ENCODE peak calls at places on chromosomes 13 and 19, in five cellular contexts. R is IMR-90, G is H9, M is H1, B is mesenchymal stem cell. S is an unnamed sample.

GRCh38 chr13:42039946-42040729 is 8.3 kb upstream of the DGKH start:
- DNase-seq in M (peak), B (peak), R (peak), G (peak), S (peak)

GRCh38 chr13:101013245-101013644 is 338.6 kb upstream of the TMTC4 start:
- DNase-seq in M (no peak), G (no peak), B (no peak), R (no peak), S (no peak)

GRCh38 chr19:1214299-1214861 is 8.8 kb downstream of the STK11 start:
- DNase-seq in M (no peak), G (no peak), R (no peak), B (no peak), S (no peak)

GRCh38 chr13:40288259-40288658 is 378.2 kb downstream of the FOXO1 start:
- DNase-seq in B (no peak), M (no peak), G (no peak), R (no peak), S (no peak)

GRCh38 chr13:79483302-79483701 is 2.3 kb downstream of the NDFIP2 start:
- DNase-seq in M (no peak), G (no peak), R (peak), B (peak), S (no peak)

GRCh38 chr13:47252627-47253026 is 355.8 kb upstream of the HTR2A start:
- DNase-seq in R (peak), G (no peak), M (no peak), B (no peak), S (no peak)

GRCh38 chr19:15437355-15438123 is 12.2 kb downstream of the WIZ start:
- DNase-seq in G (no peak), B (peak), M (no peak), R (peak), S (no peak)

GRCh38 chr19:44846455-44847143 is 502 bp downstream of the NECTIN2 start:
- DNase-seq in G (peak), B (peak), R (no peak), M (peak), S (peak)

GRCh38 chr19:5369962-5370367 is 29.4 kb upstream of the PTPRS start:
- DNase-seq in M (peak), B (peak), G (peak), R (no peak), S (peak)

GRCh38 chr19:15276620-15277019 is 44.4 kb upstream of the EPHX3 start:
- DNase-seq in G (no peak), R (no peak), B (no peak), M (no peak), S (no peak)

GRCh38 chr13:77506874-77507273 is 28.6 kb upstream of the SCEL start:
- DNase-seq in B (peak), G (no peak), M (no peak), R (no peak), S (no peak)

GRCh38 chr13:35139591-35139990 is 197.5 kb downstream of the NBEA start:
- DNase-seq in R (peak), G (no peak), M (no peak), B (peak), S (no peak)

GRCh38 chr13:101875717-101876393 is 423.4 kb downstream of the ITGBL1 start:
- DNase-seq in G (no peak), B (peak), R (peak), M (no peak), S (no peak)

GRCh38 chr19:1455336-1456120 is 5.6 kb downstream of the APC2 start:
- DNase-seq in B (peak), R (peak), G (peak), M (peak), S (no peak)

GRCh38 chr19:38736413-38737280 is 7.6 kb downstream of the CAPN12 start:
- DNase-seq in G (peak), M (peak), R (no peak), B (peak), S (no peak)

GRCh38 chr19:14442904-14443631 is 10.0 kb downstream of the PKN1 start:
- DNase-seq in M (no peak), B (no peak), R (no peak), G (no peak), S (no peak)

GRCh38 chr19:44757057-44757734 is 8.7 kb downstream of the BCL3 start:
- DNase-seq in R (peak), B (peak), G (no peak), M (peak), S (no peak)

GRCh38 chr13:111184685-111185401 is 69.7 kb downstream of the ARHGEF7 start:
- DNase-seq in R (no peak), B (no peak), G (no peak), M (no peak), S (no peak)

GRCh38 chr13:80508031-80508430 is 167.1 kb upstream of the SPRY2 start:
- DNase-seq in R (no peak), M (no peak), B (no peak), G (no peak), S (no peak)

GRCh38 chr19:2122982-2123381 is 26.3 kb downstream of the IZUMO4 start:
- DNase-seq in M (no peak), G (no peak), R (no peak), B (no peak), S (no peak)

GRCh38 chr19:51480590-51480989 is 2.3 kb downstream of the CEACAM18 start:
- DNase-seq in M (no peak), R (no peak), B (no peak), G (peak), S (no peak)

GRCh38 chr13:100543872-100544602 is 44.6 kb downstream of the GGACT start:
- DNase-seq in B (no peak), R (no peak), G (no peak), M (peak), S (no peak)

GRCh38 chr19:41019346-41019745 is 28.3 kb downstream of the CYP2B6 start:
- DNase-seq in B (no peak), G (no peak), R (no peak), M (no peak), S (no peak)

GRCh38 chr19:7476241-7476640 is 12.6 kb downstream of the PEX11G start:
- DNase-seq in M (no peak), R (no peak), B (no peak), G (no peak), S (no peak)

GRCh38 chr19:34482380-34483250 is 1.1 kb downstream of the WTIP start:
- DNase-seq in B (peak), M (peak), R (peak), G (no peak), S (no peak)

GRCh38 chr19:56423276-56423984 is 19.3 kb downstream of the ZNF583 start:
- DNase-seq in B (peak), M (no peak), R (no peak), G (no peak), S (no peak)

GRCh38 chr19:29715695-29716581 is 877 bp upstream of the C19orf12 start:
- DNase-seq in G (no peak), M (no peak), R (no peak), B (peak), S (no peak)

GRCh38 chr19:41886761-41887710 is 4.1 kb downstream of the ARHGEF1 start:
- DNase-seq in B (no peak), R (no peak), M (no peak), G (no peak), S (no peak)

GRCh38 chr13:112428704-112429103 is 52.5 kb downstream of the SPACA7 start:
- DNase-seq in G (no peak), B (no peak), M (no peak), R (no peak), S (no peak)

GRCh38 chr19:43311706-43312105 is 41.8 kb upstream of the CD177 start:
- DNase-seq in M (no peak), R (no peak), B (no peak), G (no peak), S (no peak)

GRCh38 chr13:36344886-36345437 is 1.2 kb downstream of the SPART start:
- DNase-seq in R (no peak), B (no peak), G (no peak), M (no peak), S (no peak)

GRCh38 chr13:63463782-63464610 is 2048.3 kb upstream of the PCDH20 start:
- DNase-seq in M (no peak), R (no peak), G (no peak), B (no peak), S (no peak)

GRCh38 chr13:76307157-76307556 is 579.0 kb downstream of the KCTD12 start:
- DNase-seq in B (peak), G (no peak), M (no peak), R (peak), S (no peak)

GRCh38 chr19:1122021-1122971 is 18.5 kb downstream of the GPX4 start:
- DNase-seq in B (no peak), M (no peak), G (no peak), R (no peak), S (no peak)

GRCh38 chr13:20174656-20175405 is 14.0 kb upstream of the GJA3 start:
- DNase-seq in R (peak), B (peak), M (no peak), G (peak), S (no peak)

GRCh38 chr13:44815507-44816074 is 173.7 kb downstream of the NUFIP1 start:
- DNase-seq in M (no peak), G (peak), R (peak), B (peak), S (peak)

GRCh38 chr19:35717665-35718344 is at the start of gene KMT2B:
- DNase-seq in M (peak), B (no peak), G (peak), R (no peak), S (no peak)

GRCh38 chr19:35719402-35720162 is 1.8 kb downstream of the KMT2B start:
- DNase-seq in B (no peak), G (no peak), R (no peak), M (no peak), S (no peak)

GRCh38 chr19:35716985-35717664 is 678 bp upstream of the KMT2B start:
- DNase-seq in M (peak), G (peak), B (peak), R (peak), S (peak)

GRCh38 chr19:35720163-35720524 is 2.3 kb downstream of the KMT2B start:
- DNase-seq in G (no peak), B (no peak), R (no peak), M (no peak), S (no peak)

DNA sequence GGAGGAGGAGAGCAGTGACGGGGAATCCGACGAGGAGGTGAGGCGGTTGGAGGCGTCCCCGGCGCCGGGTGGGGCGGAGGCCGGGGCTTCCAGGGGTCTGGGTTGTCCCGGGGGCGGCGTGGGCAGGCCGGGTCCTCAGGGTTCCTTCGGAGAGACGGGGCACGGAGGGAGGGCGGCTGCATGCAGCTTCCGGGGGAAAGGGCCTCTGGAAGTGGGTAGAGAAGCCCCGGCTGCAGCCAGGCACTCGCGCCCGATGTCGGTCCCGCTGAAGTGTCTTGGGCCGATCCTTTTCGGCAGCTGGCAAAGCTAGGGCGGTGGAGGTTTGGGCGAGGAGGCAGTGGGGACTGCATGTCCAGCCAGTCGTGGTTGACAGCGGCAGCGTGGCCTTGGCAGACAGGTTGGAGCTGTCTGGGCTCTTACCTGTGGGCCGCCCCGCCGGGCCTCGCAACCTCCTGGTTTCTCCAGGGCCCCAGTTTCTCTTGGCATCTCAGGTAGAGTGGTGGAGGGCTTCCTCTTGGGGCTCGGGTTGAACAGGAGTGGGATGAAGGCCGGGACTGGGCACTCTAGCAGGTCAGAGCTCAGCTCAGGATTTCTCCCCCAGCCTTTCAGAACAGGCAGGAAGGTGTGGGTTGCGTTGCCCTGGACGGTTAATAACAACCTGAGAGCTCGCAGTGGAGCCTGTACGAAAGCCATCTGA is 690 bp downstream of the KMT2B start:
- DNase-seq in M (peak), R (no peak), B (peak), G (no peak), S (peak)
- H3K14ac ChIP-seq in M (no peak), R (peak), B (peak), G (peak), S (peak)

DNA sequence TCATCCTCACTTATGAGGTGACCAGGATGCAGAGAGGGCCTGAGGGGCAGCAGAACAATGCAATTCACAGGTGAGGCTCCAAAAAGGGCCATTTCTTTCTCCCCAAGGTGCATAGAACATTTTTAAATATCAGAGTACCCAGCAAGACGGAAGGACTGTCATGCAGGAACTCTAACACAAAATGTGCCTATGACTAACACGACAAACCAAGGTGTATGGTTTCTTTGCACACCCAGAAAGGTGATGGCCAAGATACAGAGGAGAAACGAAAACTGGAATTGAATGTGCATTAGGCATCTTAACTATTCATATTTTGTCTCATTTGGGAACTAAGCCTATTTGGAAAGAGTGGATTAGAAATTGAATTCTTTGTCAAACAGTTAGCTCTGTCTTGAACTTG is 29.9 kb downstream of the SHISA2 start:
- DNase-seq in M (no peak), B (no peak), R (no peak), G (no peak), S (no peak)
- H3K27ac ChIP-seq in M (no peak), B (peak), R (no peak), G (no peak), S (no peak)

DNA sequence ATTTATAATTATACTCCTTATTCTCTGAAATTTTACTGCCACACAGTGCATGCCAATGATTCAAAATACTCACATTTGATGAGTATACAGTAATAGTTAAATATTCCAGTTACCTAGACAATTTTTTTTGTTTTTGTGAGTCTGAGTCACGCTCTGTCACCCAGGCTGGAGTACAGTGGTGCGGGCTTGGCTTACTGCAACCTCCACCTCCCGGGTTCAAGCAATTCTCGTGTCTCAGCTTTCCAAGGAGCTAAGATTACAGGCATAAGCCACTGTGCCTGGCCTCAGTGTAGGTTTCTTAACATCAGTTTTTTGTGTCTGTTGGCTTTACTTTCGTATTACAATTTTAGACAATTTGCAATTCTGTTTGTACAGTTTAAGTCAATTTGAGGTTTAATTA is 87.1 kb downstream of the ZNF486 start:
- DNase-seq in B (no peak), M (no peak), G (no peak), R (no peak), S (no peak)
- H2BK15ac ChIP-seq in B (no peak), M (no peak), G (no peak), R (no peak), S (no peak)

GRCh38 chr13:91154553-91154952 is 192.9 kb upstream of the MIR17HG start:
- DNase-seq in M (no peak), B (peak), G (no peak), R (no peak), S (no peak)

GRCh38 chr13:91157273-91158014 is 190.0 kb upstream of the MIR17HG start:
- DNase-seq in G (no peak), M (no peak), R (no peak), B (no peak), S (no peak)

GRCh38 chr13:91155512-91156114 is 191.9 kb upstream of the MIR17HG start:
- DNase-seq in R (no peak), B (no peak), G (no peak), M (no peak), S (no peak)

GRCh38 chr13:91153372-91153771 is 194.1 kb upstream of the MIR17HG start:
- DNase-seq in B (no peak), G (no peak), M (no peak), R (no peak), S (no peak)

DNA sequence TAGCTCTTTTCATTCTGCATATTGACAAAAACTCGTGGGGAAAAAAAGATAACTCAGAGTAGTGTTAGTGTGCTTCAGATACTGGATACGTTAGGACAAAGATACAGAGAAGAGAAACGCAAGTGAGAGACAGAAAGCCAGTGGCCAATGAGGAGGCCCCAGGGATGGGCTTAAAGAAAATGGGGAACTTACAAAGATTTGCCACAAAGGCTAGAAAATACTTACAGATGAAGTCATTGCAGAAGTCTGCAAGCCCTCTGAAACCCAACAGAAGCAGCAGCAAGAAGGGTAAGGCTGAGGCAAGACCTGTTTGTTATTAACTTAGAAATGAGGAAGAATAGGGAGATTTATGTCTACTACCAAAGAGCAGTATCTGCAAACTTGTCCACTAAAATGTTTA is 192.5 kb upstream of the MIR17HG start:
- DNase-seq in G (no peak), B (no peak), M (no peak), R (no peak), S (no peak)
- H3K14ac ChIP-seq in G (peak), B (no peak), M (no peak), R (no peak), S (no peak)

DNA sequence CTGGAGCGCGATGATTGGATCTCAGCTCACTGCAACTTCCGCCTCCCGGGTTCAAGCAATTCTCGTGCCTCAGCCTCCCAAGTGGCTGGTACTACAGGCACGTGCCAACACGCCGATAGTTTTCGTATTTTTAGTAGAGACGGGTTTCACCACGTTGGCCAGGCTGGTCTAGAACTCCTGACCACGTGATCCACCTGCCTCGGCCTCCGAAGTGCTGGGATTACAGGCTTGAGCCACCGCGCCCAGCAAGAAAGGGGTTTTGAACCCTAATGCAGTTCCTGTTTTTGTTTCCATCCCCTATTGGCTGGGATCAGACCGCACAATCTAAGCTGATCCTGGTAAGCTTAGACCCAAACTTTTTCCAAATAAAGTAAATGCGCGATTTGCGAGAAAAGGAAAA is 898 bp downstream of the ZNF626 start:
- DNase-seq in G (peak), M (no peak), R (no peak), B (peak), S (no peak)
- H3K27ac ChIP-seq in G (no peak), M (no peak), R (no peak), B (peak), S (no peak)

DNA sequence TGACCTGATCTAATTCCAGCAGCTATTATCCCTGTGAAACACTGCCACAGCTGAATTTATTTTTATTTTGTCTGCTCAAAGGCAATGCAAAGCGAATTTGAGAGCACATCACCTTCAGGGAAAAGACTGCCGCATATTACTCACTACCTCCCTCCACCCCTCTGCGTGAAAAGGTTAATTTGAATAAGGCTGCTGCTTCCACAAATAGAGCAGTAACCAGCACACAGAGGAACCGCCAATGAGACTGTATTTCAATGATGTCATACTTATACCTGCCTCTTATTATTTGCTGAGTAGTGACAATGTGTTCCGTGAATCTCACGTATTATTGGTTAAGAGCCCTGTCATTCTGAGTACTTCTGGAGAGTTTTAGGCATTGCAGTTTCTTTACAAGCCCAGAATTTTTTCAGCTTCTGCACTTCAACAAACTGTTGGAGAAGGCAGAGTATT is 156.1 kb upstream of the KLF12 start:
- DNase-seq in G (peak), R (peak), B (peak), M (no peak), S (peak)
- H2BK15ac ChIP-seq in G (no peak), R (no peak), B (no peak), M (no peak), S (no peak)

GRCh38 chr13:51938454-51938853 is 72.8 kb downstream of the ATP7B start:
- DNase-seq in M (no peak), B (no peak), G (no peak), R (no peak), S (no peak)

GRCh38 chr13:51934461-51935087 is 72.8 kb downstream of the CCDC70 start:
- DNase-seq in B (no peak), M (no peak), R (no peak), G (peak), S (no peak)

GRCh38 chr13:51935326-51936171 is 73.8 kb downstream of the CCDC70 start:
- DNase-seq in R (no peak), M (peak), G (peak), B (peak), S (peak)

GRCh38 chr13:51933466-51934058 is 71.8 kb downstream of the CCDC70 start:
- DNase-seq in M (no peak), G (no peak), R (no peak), B (no peak), S (no peak)

GRCh38 chr13:51937320-51938290 is 73.6 kb downstream of the ATP7B start:
- DNase-seq in B (no peak), M (no peak), R (no peak), G (no peak), S (no peak)
- H3K14ac ChIP-seq in B (peak), M (no peak), R (no peak), G (no peak), S (no peak)